ENCODE peak calls at places on chromosomes 2 and 18, in four cellular contexts. U is cardiac muscle cell, Q is tibial nerve, S is sigmoid colon. M is an unnamed sample.

GRCh38 chr2:68660658-68661057 is 17.3 kb downstream of the PROKR1 start:
- DNase-seq in U (no peak), Q (no peak), S (no peak), M (no peak)

GRCh38 chr2:69483024-69483423 is 45.8 kb upstream of the NFU1 start:
- DNase-seq in U (no peak), Q (no peak), S (no peak), M (no peak)

GRCh38 chr2:135913726-135914365 is 37.6 kb upstream of the MCM6 start:
- DNase-seq in U (peak; percentile 45), Q (no peak), S (no peak), M (no peak)

GRCh38 chr18:64851796-64852195 is 702.9 kb upstream of the LINC00305 start:
- DNase-seq in U (no peak), Q (no peak), S (no peak), M (no peak)

GRCh38 chr2:71082402-71083252 is 14.2 kb downstream of the NAGK start:
- DNase-seq in U (no peak), Q (no peak), S (peak; percentile 41), M (no peak)

GRCh38 chr2:131006561-131006960 is 86.7 kb downstream of the FAM168B start:
- DNase-seq in U (no peak), Q (no peak), S (no peak), M (no peak)

GRCh38 chr2:98419977-98420725 is 24.5 kb upstream of the INPP4A start:
- DNase-seq in U (no peak), Q (no peak), S (no peak), M (no peak)

GRCh38 chr2:120737802-120738516 is 2.3 kb downstream of the GLI2 start:
- DNase-seq in U (no peak), Q (no peak), S (no peak), M (no peak)

GRCh38 chr2:187075106-187076070 is 226.4 kb upstream of the ZSWIM2 start:
- DNase-seq in U (no peak), Q (no peak), S (no peak), M (peak; percentile 43)

GRCh38 chr2:157872791-157873190 is 3.3 kb downstream of the ACVR1 start:
- DNase-seq in U (no peak), Q (no peak), S (no peak), M (no peak)

GRCh38 chr2:66434679-66435548 is at the start of gene MEIS1:
- DNase-seq in U (peak; percentile 94), Q (peak; percentile 78), S (peak; percentile 99), M (peak; percentile 94)

GRCh38 chr18:57025525-57025924 is 121.4 kb upstream of the BOD1L2 start:
- DNase-seq in U (no peak), Q (no peak), S (no peak), M (no peak)

DNA sequence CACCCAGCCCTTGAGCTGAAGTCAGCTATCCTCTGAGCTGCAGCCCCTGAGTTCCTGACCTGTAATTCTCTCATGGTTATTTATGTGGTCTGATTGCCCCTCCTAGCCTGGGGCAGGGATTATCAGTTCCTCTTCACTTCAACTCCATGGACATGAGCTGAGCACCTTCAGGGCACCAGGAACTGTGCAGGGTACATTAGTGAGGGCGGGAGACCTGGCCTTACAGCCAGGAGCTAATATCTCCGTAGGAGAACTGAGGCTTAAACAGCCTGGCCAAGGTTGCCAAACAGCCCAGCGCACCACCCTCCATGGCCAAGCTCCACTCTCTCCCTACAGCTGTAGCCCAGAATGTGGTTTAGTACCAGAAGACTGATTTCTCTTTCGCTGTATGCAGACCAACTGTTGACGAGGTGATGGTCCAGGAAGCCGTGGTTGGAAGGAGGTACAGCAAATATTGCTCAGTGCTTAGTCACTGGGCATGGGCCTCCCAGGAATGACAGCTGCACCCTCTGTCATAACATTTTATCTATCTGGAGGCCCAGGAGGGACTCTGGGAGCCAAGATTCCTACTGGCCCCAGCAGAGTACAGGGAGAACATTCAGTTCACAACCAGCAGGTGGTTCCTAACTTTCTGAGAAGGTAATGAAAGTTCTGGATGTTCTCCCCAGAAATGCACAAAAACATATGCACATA is 228.7 kb upstream of the SIX2 start:
- DNase-seq in U (no peak), Q (no peak), S (no peak), M (peak; percentile 77)
- TF ChIP-seq CTCF in U (peak; percentile 48), Q (no peak), S (no peak), M (peak; percentile 52)

GRCh38 chr2:219056896-219057708 is 3.6 kb downstream of the IHH start:
- DNase-seq in U (no peak), Q (no peak), S (no peak), M (no peak)
- H3K27me3 ChIP-seq in U (peaks cover 99% of the 10 kb centered on the region), Q (peaks cover 71% of the 10 kb centered on the region), S (peaks cover 79% of the 10 kb centered on the region), M (peaks cover 80% of the 10 kb centered on the region)

DNA sequence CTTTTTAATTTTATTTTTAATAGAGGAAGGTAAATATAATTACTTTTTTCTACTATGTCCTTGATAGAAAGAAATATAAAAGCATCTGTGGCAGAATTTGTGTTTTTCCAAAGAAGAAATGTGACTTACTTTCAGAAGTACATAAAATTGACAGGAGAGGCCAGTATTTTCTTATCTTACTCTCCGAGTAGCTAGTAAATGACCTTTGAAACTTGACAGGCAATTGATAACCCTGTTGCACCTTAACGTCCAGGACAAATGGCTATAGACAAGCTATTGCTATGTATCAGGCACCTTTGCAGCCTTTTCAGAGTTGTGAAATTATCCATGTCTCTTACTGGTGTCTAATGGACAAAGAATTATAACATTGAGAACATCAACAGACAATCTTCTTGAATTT is 63.1 kb upstream of the TNFRSF11A start:
- DNase-seq in U (no peak), Q (no peak), S (no peak), M (no peak)
- TF ChIP-seq CTCF in U (no peak), Q (no peak), S (no peak), M (no peak)

GRCh38 chr18:79591040-79591308 is 88.6 kb upstream of the CTDP1 start:
- DNase-seq in U (no peak), Q (no peak), S (peak; percentile 44), M (no peak)
- H3K27me3 ChIP-seq in U (no peaks in the 10 kb centered on the region), Q (no peaks in the 10 kb centered on the region), S (peaks cover 4% of the 10 kb centered on the region), M (peaks cover 1% of the 10 kb centered on the region)

GRCh38 chr2:122072666-122073065 is 317.2 kb downstream of the TSN start:
- DNase-seq in U (peak; percentile 11), Q (no peak), S (no peak), M (no peak)

GRCh38 chr2:122074201-122074600 is 318.8 kb downstream of the TSN start:
- DNase-seq in U (no peak), Q (no peak), S (no peak), M (no peak)

DNA sequence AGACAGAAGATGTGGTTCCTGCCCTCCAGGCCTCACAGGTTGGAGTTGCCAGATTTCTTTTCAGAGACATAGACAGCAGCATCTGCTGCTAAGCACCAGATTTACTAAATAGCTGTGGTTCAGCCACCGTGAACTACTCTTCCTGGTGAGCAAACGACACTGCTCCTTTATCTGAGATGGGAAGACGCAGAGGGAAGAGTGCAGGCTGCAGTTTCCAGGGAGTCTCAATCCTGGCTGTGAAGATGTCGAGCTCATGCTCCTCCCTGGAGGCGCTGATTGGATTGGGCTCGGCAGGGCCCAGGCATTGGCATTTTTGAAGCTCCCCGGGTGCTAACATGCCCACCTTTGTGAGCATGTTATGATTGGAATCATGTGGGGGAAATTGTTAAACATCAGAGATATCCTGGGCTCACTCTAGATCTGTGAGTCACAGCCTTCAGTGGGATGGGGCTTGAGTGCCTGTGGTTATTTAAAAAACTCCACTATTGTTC is 314.8 kb downstream of the TSN start:
- DNase-seq in U (no peak), Q (no peak), S (no peak), M (no peak)
- TF ChIP-seq CTCF in U (no peak), Q (no peak), S (no peak), M (no peak)

M was measured in psoas muscle.